ENCODE peak calls at places on chromosomes 7 and 10, in nine cellular contexts. S is coronary artery, N is pancreas, P is GM23248, L is MM.1S, C is kidney, H is right cardiac atrium, Z is fibroblast of lung, R is thoracic aorta. J is an unnamed sample.

GRCh38 chr7:33649476-33650441 is 255.6 kb upstream of the BMPER start:
- DNase-seq in P (peak; percentile 55), R (no peak), C (no peak), H (no peak), S (no peak), N (no peak), Z (no peak), L (no peak), J (no peak)

GRCh38 chr7:120337308-120337907 is 64.4 kb downstream of the KCND2 start:
- DNase-seq in N (no peak), R (no peak), P (peak; percentile 20), Z (peak; percentile 3), S (no peak), C (no peak), H (no peak), L (peak; percentile 36), J (no peak)

GRCh38 chr10:14093735-14094484 is 236.8 kb downstream of the FRMD4A start:
- DNase-seq in C (no peak), H (peak; percentile 59), L (no peak), N (no peak), S (no peak), P (peak; percentile 74), R (no peak), Z (peak; percentile 40), J (no peak)

GRCh38 chr7:97119747-97120146 is 2.2 kb downstream of the SDHAF3 start:
- DNase-seq in L (no peak), N (no peak), R (no peak), S (no peak), P (no peak), C (no peak), Z (no peak), H (no peak), J (no peak)

GRCh38 chr10:89869180-89869579 is 167.8 kb downstream of the KIF20B start:
- DNase-seq in C (no peak), H (no peak), L (no peak), R (no peak), P (no peak), N (no peak), Z (peak; percentile 19), S (no peak), J (no peak)

GRCh38 chr10:17216217-17216900 is 11.7 kb upstream of the VIM start:
- DNase-seq in H (peak; percentile 53), R (no peak), N (no peak), L (peak; percentile 40), S (peak; percentile 85), P (peak; percentile 98), Z (peak; percentile 100), C (no peak), J (no peak)

GRCh38 chr7:65722361-65722792 is 150.5 kb upstream of the VKORC1L1 start:
- DNase-seq in R (no peak), P (peak; percentile 23), N (peak; percentile 76), L (peak; percentile 72), C (no peak), H (peak; percentile 44), S (no peak), Z (peak; percentile 6), J (peak; percentile 42)

GRCh38 chr7:110623436-110623835 is 467.5 kb upstream of the LRRN3 start:
- DNase-seq in S (no peak), P (no peak), N (no peak), Z (no peak), L (no peak), C (no peak), R (no peak), H (no peak), J (no peak)

GRCh38 chr7:103593691-103594090 is 147.7 kb upstream of the SLC26A5 start:
- DNase-seq in C (no peak), P (peak; percentile 9), Z (peak; percentile 11), H (no peak), L (no peak), R (no peak), S (no peak), N (no peak), J (no peak)

GRCh38 chr7:157495594-157495993 is 158.8 kb downstream of the DNAJB6 start:
- DNase-seq in N (no peak), P (no peak), H (no peak), S (no peak), Z (no peak), C (no peak), L (no peak), R (no peak), J (no peak)

GRCh38 chr10:72470670-72471069 is 116.0 kb upstream of the DNAJB12 start:
- DNase-seq in L (no peak), Z (no peak), R (no peak), N (no peak), S (no peak), P (no peak), H (no peak), C (no peak), J (no peak)

GRCh38 chr7:150756858-150757257 is 19.6 kb downstream of the GIMAP5 start:
- DNase-seq in H (no peak), C (no peak), S (no peak), L (peak; percentile 49), Z (no peak), P (peak; percentile 20), R (no peak), N (no peak), J (no peak)

GRCh38 chr7:142477079-142477651 is 219.3 kb upstream of the PRSS58 start:
- DNase-seq in N (no peak), S (no peak), R (no peak), H (no peak), L (peak; percentile 38), C (no peak), P (peak; percentile 59), Z (peak; percentile 75), J (no peak)

GRCh38 chr10:117936136-117936535 is 110.6 kb downstream of the RAB11FIP2 start:
- DNase-seq in N (no peak), P (peak; percentile 84), Z (peak; percentile 15), C (no peak), R (no peak), S (no peak), L (no peak), H (peak; percentile 71), J (no peak)

GRCh38 chr10:10782603-10783002 is 235.1 kb upstream of the CELF2 start:
- DNase-seq in Z (peak; percentile 86), H (no peak), S (no peak), R (no peak), L (no peak), N (no peak), P (no peak), C (no peak), J (no peak)

GRCh38 chr7:157520249-157520648 is 183.4 kb downstream of the DNAJB6 start:
- DNase-seq in S (peak; percentile 9), L (peak; percentile 82), R (no peak), P (no peak), N (no peak), Z (no peak), C (no peak), H (no peak), J (peak; percentile 0)

GRCh38 chr7:46969303-46970130 is 612.4 kb downstream of the TNS3 start:
- DNase-seq in C (no peak), P (peak; percentile 82), N (no peak), S (no peak), H (no peak), L (no peak), Z (peak; percentile 86), R (no peak), J (no peak)

GRCh38 chr7:29494350-29494749 is 69.3 kb upstream of the PRR15 start:
- DNase-seq in N (no peak), C (no peak), R (no peak), H (no peak), P (peak; percentile 64), Z (peak; percentile 69), S (no peak), L (no peak), J (no peak)

DNA sequence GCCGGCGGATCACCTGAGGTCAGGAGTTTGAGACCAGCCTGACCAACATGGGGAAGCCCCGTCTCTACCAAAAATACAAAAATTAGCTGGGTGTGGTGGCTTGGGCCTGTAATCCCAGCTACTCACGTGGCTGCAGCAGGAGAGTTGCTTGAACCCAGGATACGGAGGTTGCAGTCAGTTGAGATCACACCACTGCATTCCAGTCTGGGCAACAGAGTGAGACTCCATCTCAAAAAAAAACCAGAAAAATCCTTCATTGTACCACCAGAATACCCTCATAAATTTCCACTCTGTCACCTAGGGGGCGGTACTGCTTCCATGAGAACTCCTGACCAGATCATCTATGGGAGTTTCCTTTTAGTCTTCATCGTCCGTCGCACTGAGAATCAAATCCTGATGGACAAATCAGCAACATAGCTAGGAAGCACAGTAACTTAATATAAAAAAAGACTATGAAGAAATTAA is 225.8 kb upstream of the KLF14 start:
- DNase-seq in Z (peak; percentile 87), N (no peak), L (no peak), P (peak; percentile 91), R (no peak), S (no peak), C (no peak), H (no peak), J (no peak)
- H3K4me3 ChIP-seq in Z (peak overlapping the region; percentile 52), N (no peak overlapping the region), L (peak overlapping the region; percentile 65), P (peak overlapping the region; percentile 81), R (peak overlapping the region; percentile 14), S (no peak overlapping the region), C (no peak overlapping the region), H (no peak overlapping the region), J (no peak overlapping the region)

DNA sequence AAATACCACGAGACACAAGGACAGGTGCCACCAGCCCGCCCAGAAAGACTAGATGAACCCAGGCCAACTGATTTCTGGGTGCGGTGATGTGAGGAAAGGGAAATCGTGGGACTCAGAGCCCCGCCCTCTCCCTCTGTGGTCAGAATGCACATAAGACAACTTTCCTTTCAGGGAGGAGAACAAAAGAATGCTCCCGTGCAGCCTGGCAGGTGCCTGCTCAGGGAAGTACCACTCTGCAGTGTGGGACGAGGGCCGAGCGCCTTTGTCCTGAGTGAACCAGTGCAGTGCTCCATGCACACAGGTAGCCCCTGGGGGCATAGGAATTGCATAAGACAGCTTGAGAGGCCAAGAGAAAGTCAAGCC is 119.5 kb downstream of the ABLIM1 start:
- DNase-seq in H (peak; percentile 74), S (no peak), Z (no peak), P (no peak), R (no peak), L (peak; percentile 70), C (no peak), N (no peak), J (no peak)
- H3K27ac ChIP-seq in H (peak overlapping the region; percentile 70), S (no peak overlapping the region), Z (no peak overlapping the region), P (no peak overlapping the region), R (no peak overlapping the region), L (no peak overlapping the region), C (no peak overlapping the region), N (no peak overlapping the region), J (peak overlapping the region; percentile 21)

DNA sequence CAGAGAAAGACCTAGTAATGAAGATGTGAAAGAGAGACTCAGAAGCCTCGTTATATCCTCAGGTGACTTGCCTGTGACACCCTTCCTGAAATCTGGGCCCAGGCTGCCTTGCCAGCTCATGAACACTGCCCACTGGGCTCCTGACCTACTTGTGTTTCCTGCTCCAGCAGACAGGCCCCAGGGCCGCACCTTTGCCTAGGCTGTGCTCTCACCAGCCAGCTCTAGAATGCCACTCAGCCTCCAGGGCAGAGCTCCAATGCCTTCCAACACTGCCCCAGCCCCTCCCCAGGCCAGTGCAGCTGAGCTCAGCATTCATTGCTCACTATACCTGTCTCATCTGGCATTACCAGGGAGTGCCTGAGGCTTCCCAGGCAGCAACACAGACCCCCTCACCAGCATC is 94.3 kb downstream of the DLG5 start:
- DNase-seq in L (no peak), R (no peak), Z (no peak), H (no peak), P (no peak), C (no peak), S (no peak), N (no peak), J (no peak)
- H3K4me3 ChIP-seq in L (no peak overlapping the region), R (no peak overlapping the region), Z (no peak overlapping the region), H (no peak overlapping the region), P (no peak overlapping the region), C (no peak overlapping the region), S (no peak overlapping the region), N (no peak overlapping the region), J (no peak overlapping the region)

GRCh38 chr10:110788620-110789385 is 82.9 kb upstream of the PDCD4 start:
- DNase-seq in H (no peak), N (no peak), L (no peak), Z (no peak), P (no peak), S (no peak), C (no peak), R (no peak), J (no peak)
- H3K27ac ChIP-seq in H (peak overlapping the region; percentile 70), N (no peak overlapping the region), L (no peak overlapping the region), Z (no peak overlapping the region), P (no peak overlapping the region), S (no peak overlapping the region), C (no peak overlapping the region), R (no peak overlapping the region), J (no peak overlapping the region)

J was measured in ovary.